ENCODE peak calls at places on chromosome 4, in ten cellular contexts. S is A549, N is stomach, L is heart left ventricle, R is lower leg skin, M is ovary, I is GM12878, P is transverse colon, F is breast epithelium, A is endothelial cell of umbilical vein. B is an unnamed sample.

GRCh38 chr4:158741622-158742021 is 18.4 kb upstream of the PPID start:
- DNase-seq in S (no peak), N (no peak), L (no peak), R (no peak), M (no peak), I (no peak), P (no peak), F (no peak), A (no peak), B (no peak)

GRCh38 chr4:32106767-32107166 is 1386.6 kb downstream of the PCDH7 start:
- DNase-seq in S (peak), N (no peak), L (no peak), R (no peak), M (no peak), I (no peak), P (no peak), F (no peak), A (no peak), B (no peak)

GRCh38 chr4:6480532-6481088 is 8.2 kb upstream of the PPP2R2C start:
- DNase-seq in S (no peak), N (no peak), L (no peak), R (no peak), M (no peak), I (no peak), P (no peak), F (no peak), A (no peak), B (no peak)

GRCh38 chr4:84279678-84280077 is 219.4 kb downstream of the NKX6-1 start:
- DNase-seq in S (no peak), N (no peak), L (no peak), R (no peak), M (no peak), I (no peak), P (no peak), F (no peak), A (no peak), B (no peak)

GRCh38 chr4:163161536-163162205 is 5.0 kb downstream of the NAF1 start:
- DNase-seq in S (no peak), N (no peak), L (no peak), R (no peak), M (no peak), I (no peak), P (no peak), F (no peak), A (peak), B (no peak)

GRCh38 chr4:29142708-29143107 is 1577.5 kb upstream of the PCDH7 start:
- DNase-seq in S (no peak), N (no peak), L (no peak), R (no peak), M (no peak), I (no peak), P (no peak), F (no peak), A (no peak), B (no peak)

GRCh38 chr4:6460876-6461275 is 11.5 kb downstream of the PPP2R2C start:
- DNase-seq in S (no peak), N (peak), L (no peak), R (no peak), M (no peak), I (no peak), P (no peak), F (peak), A (no peak), B (no peak)

GRCh38 chr4:174521800-174522182 is 497 bp downstream of the HPGD start:
- DNase-seq in S (no peak), N (peak), L (no peak), R (peak), M (no peak), I (no peak), P (peak), F (no peak), A (no peak), B (no peak)

GRCh38 chr4:5033266-5033945 is 14.1 kb upstream of the CYTL1 start:
- DNase-seq in S (no peak), N (no peak), L (peak), R (no peak), M (no peak), I (no peak), P (no peak), F (no peak), A (peak), B (peak)

GRCh38 chr4:185194924-185195632 is 8.7 kb downstream of the CFAP97 start:
- DNase-seq in S (no peak), N (no peak), L (no peak), R (no peak), M (no peak), I (no peak), P (no peak), F (no peak), A (no peak), B (no peak)

GRCh38 chr4:8674311-8674885 is 81.8 kb downstream of the CPZ start:
- DNase-seq in S (no peak), N (no peak), L (no peak), R (no peak), M (no peak), I (no peak), P (no peak), F (no peak), A (no peak), B (no peak)

GRCh38 chr4:173752610-173753009 is 222.6 kb upstream of the HAND2 start:
- DNase-seq in S (no peak), N (no peak), L (no peak), R (no peak), M (no peak), I (no peak), P (peak), F (no peak), A (peak), B (no peak)

GRCh38 chr4:98359646-98360045 is 98.5 kb downstream of the RAP1GDS1 start:
- DNase-seq in S (no peak), N (no peak), L (no peak), R (no peak), M (no peak), I (no peak), P (no peak), F (no peak), A (no peak), B (no peak)

GRCh38 chr4:118981171-118981838 is 92.7 kb downstream of the SYNPO2 start:
- DNase-seq in S (no peak), N (no peak), L (no peak), R (no peak), M (no peak), I (no peak), P (no peak), F (no peak), A (no peak), B (no peak)

GRCh38 chr4:128287159-128287870 is at the start of gene PGRMC2:
- DNase-seq in S (peak), N (no peak), L (peak), R (peak), M (no peak), I (no peak), P (peak), F (peak), A (no peak), B (peak)

GRCh38 chr4:140222175-140222574 is 68.2 kb upstream of the MAML3 start:
- DNase-seq in S (no peak), N (no peak), L (no peak), R (no peak), M (no peak), I (no peak), P (no peak), F (no peak), A (peak), B (no peak)

GRCh38 chr4:173167793-173168395 is 717 bp upstream of the GALNT7 start:
- DNase-seq in S (peak), N (peak), L (peak), R (no peak), M (no peak), I (no peak), P (peak), F (no peak), A (peak), B (no peak)

GRCh38 chr4:65893957-65894755 is 223.9 kb upstream of the EPHA5 start:
- DNase-seq in S (no peak), N (no peak), L (no peak), R (no peak), M (no peak), I (no peak), P (no peak), F (no peak), A (no peak), B (no peak)

GRCh38 chr4:55633903-55634302 is 2.2 kb downstream of the NMU start:
- DNase-seq in S (no peak), N (no peak), L (no peak), R (no peak), M (no peak), I (no peak), P (no peak), F (no peak), A (no peak), B (no peak)

GRCh38 chr4:74449571-74450297 is 4.8 kb downstream of the AREG start:
- DNase-seq in S (no peak), N (no peak), L (no peak), R (no peak), M (no peak), I (no peak), P (no peak), F (no peak), A (no peak), B (no peak)

GRCh38 chr4:74453037-74453635 is 8.2 kb downstream of the AREG start:
- DNase-seq in S (no peak), N (no peak), L (no peak), R (no peak), M (no peak), I (no peak), P (no peak), F (no peak), A (no peak), B (no peak)

GRCh38 chr4:74451214-74451661 is 6.3 kb downstream of the AREG start:
- DNase-seq in S (peak), N (no peak), L (no peak), R (no peak), M (no peak), I (no peak), P (no peak), F (no peak), A (peak), B (no peak)

GRCh38 chr4:74447636-74448233 is 2.8 kb downstream of the AREG start:
- DNase-seq in S (no peak), N (no peak), L (no peak), R (no peak), M (no peak), I (no peak), P (no peak), F (no peak), A (no peak), B (no peak)

GRCh38 chr4:74450298-74450683 is 5.4 kb downstream of the AREG start:
- DNase-seq in S (no peak), N (no peak), L (no peak), R (no peak), M (no peak), I (no peak), P (no peak), F (no peak), A (no peak), B (no peak)
- H3K4me3 ChIP-seq in S (peak), N (no peak), L (no peak), R (no peak), M (no peak), I (no peak), P (no peak), F (no peak), A (no peak), B (no peak)

GRCh38 chr4:183507928-183508327 is 3.1 kb downstream of the ING2 start:
- DNase-seq in S (no peak), N (no peak), L (no peak), R (no peak), M (no peak), I (no peak), P (no peak), F (no peak), A (no peak), B (no peak)

GRCh38 chr4:183504064-183504929 is 561 bp upstream of the ING2 start:
- DNase-seq in S (peak), N (peak), L (peak), R (peak), M (peak), I (peak), P (peak), F (peak), A (peak), B (peak)

GRCh38 chr4:183504930-183505555 is at the start of gene ING2:
- DNase-seq in S (peak), N (no peak), L (no peak), R (peak), M (peak), I (no peak), P (no peak), F (no peak), A (peak), B (no peak)

GRCh38 chr4:183506389-183506735 is 1.5 kb downstream of the ING2 start:
- DNase-seq in S (no peak), N (no peak), L (no peak), R (no peak), M (no peak), I (no peak), P (no peak), F (no peak), A (no peak), B (no peak)

GRCh38 chr4:183505556-183506388 is 914 bp downstream of the ING2 start:
- DNase-seq in S (peak), N (peak), L (peak), R (peak), M (peak), I (peak), P (peak), F (peak), A (peak), B (peak)
- TF ChIP-seq POLR2A in S (peak), N (no peak), L (no peak), R (no peak), M (peak), I (peak), P (peak), F (peak), A (peak), B (peak)

GRCh38 chr4:176236909-176237308 is 32.1 kb downstream of the ASB5 start:
- DNase-seq in S (no peak), N (no peak), L (no peak), R (no peak), M (no peak), I (no peak), P (no peak), F (no peak), A (peak), B (no peak)
- H3K4me3 ChIP-seq in S (no peak), N (no peak), L (no peak), R (no peak), M (no peak), I (no peak), P (no peak), F (no peak), A (no peak), B (no peak)

DNA sequence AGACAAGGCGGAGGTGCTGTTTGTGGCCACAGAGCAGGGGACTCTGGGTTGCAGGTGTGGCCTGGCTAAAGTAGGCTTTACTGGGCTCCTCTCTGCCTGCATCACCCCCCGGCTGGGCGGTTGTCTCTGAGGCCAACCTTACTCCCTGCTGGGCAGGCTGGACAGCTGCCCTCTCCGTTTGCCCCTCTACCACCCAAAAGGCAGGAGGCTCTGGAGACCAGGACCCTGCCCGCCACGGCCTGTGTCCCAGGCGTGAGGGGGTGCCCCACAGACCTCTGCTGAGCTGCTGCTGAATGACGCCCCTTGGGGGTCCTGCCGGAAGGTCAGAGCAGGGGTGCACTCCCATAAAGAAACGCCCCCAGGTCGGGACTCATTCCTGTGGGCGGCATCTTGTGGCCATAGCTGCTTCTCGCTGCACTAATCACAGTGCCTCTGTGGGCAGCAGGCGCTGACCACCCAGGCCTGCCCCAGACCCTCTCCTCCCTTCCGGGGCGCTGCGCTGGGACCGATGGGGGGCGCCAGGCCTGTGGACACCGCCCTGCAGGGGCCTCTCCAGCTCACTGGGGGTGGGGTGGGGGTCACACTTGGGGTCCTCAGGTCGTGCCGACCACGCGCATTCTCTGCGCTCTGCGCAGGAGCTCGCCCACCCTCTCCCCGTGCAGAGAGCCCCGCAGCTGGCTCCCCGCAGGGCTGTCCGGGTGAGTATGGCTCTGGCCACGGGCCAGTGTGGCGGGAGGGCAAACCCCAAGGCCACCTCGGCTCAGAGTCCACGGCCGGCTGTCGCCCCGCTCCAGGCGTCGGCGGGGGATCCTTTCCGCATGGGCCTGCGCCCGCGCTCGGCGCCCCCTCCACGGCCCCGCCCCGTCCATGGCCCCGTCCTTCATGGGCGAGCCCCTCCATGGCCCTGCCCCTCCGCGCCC is 920 bp downstream of the HTT-AS start:
- DNase-seq in S (no peak), N (no peak), L (peak), R (no peak), M (no peak), I (no peak), P (no peak), F (no peak), A (no peak), B (no peak)
- TF ChIP-seq POLR2A in S (peak), N (no peak), L (no peak), R (no peak), M (no peak), I (peak), P (peak), F (peak), A (no peak), B (no peak)

GRCh38 chr4:13910556-13910955 is 283.0 kb upstream of the BOD1L1 start:
- DNase-seq in S (no peak), N (no peak), L (no peak), R (no peak), M (no peak), I (no peak), P (no peak), F (no peak), A (no peak), B (no peak)

GRCh38 chr4:13906727-13907126 is 279.2 kb upstream of the BOD1L1 start:
- DNase-seq in S (no peak), N (no peak), L (no peak), R (no peak), M (no peak), I (no peak), P (no peak), F (no peak), A (no peak), B (no peak)

GRCh38 chr4:13905543-13905942 is 278.0 kb upstream of the BOD1L1 start:
- DNase-seq in S (no peak), N (no peak), L (no peak), R (no peak), M (no peak), I (no peak), P (no peak), F (no peak), A (no peak), B (no peak)

GRCh38 chr4:13908455-13908854 is 280.9 kb upstream of the BOD1L1 start:
- DNase-seq in S (no peak), N (no peak), L (no peak), R (no peak), M (no peak), I (no peak), P (no peak), F (no peak), A (no peak), B (no peak)

DNA sequence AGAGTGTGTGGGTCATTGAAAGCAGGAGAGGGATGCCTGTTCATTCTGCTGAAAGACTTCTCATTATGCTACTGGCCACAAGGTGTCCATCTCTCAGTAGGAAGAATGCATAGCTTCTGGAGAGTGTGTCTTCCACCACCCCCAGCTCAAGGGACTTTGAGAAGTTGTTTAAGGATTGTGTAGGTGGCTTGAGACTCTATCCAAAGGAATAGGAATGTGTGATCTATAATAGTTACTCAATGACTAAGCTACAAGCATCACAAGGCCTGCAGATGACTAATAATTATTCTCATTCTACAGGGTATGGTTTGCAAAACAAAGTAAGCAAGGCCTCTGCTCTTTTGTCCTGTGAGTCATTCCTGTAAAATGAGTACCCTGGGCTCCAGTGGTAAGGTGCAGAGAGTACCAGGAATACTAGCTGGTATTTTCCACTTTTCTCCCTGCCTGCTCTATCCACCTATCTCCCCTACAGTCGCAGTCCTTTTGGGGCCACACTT is 279.8 kb upstream of the BOD1L1 start:
- DNase-seq in S (peak), N (no peak), L (no peak), R (no peak), M (no peak), I (no peak), P (no peak), F (no peak), A (peak), B (no peak)
- H3K4me3 ChIP-seq in S (no peak), N (no peak), L (no peak), R (no peak), M (no peak), I (no peak), P (no peak), F (no peak), A (no peak), B (no peak)

GRCh38 chr4:675036-675804 is 878 bp downstream of the MYL5 start:
- DNase-seq in S (no peak), N (no peak), L (peak), R (no peak), M (peak), I (no peak), P (peak), F (no peak), A (no peak), B (no peak)

GRCh38 chr4:677431-678293 is 3.3 kb downstream of the MYL5 start:
- DNase-seq in S (no peak), N (peak), L (no peak), R (no peak), M (no peak), I (no peak), P (peak), F (no peak), A (no peak), B (no peak)

GRCh38 chr4:676871-677235 is 2.5 kb downstream of the MYL5 start:
- DNase-seq in S (no peak), N (no peak), L (no peak), R (no peak), M (no peak), I (no peak), P (peak), F (no peak), A (no peak), B (no peak)

GRCh38 chr4:674172-675035 is at the start of the genes ATP5ME and MYL5:
- DNase-seq in S (peak), N (peak), L (peak), R (peak), M (peak), I (peak), P (peak), F (peak), A (peak), B (peak)

GRCh38 chr4:675980-676870 is 1.9 kb downstream of the MYL5 start:
- DNase-seq in S (no peak), N (no peak), L (no peak), R (no peak), M (no peak), I (no peak), P (peak), F (no peak), A (no peak), B (no peak)
- TF ChIP-seq POLR2A in S (no peak), N (no peak), L (no peak), R (no peak), M (no peak), I (no peak), P (no peak), F (no peak), A (no peak), B (no peak)

DNA sequence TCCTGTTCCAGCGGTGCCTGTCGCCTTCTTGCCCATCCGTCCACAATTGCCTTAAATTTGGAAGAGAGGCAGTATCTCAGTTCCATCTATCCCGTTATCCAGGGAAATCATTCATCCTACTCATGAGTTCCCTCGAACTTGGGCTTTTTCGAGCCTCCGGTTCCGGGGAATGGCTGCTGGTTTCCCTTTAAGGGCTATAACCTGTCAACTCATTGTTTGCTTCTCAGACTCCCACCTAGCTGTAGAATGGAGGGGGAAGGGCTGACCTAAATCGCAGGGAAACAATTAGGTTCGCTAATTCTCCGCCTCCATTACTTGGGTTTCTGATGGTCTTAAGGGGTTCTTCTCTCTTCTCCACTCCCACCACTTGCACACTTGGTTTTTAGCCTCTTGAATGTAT is 1.2 kb downstream of the UCHL1 start:
- DNase-seq in S (no peak), N (no peak), L (no peak), R (no peak), M (no peak), I (no peak), P (no peak), F (no peak), A (peak), B (no peak)
- H3K4me3 ChIP-seq in S (peak), N (peak), L (peak), R (no peak), M (peak), I (peak), P (no peak), F (peak), A (peak), B (peak)

GRCh38 chr4:176883681-176884418 is 91.1 kb upstream of the VEGFC start:
- DNase-seq in S (peak), N (no peak), L (no peak), R (no peak), M (no peak), I (no peak), P (no peak), F (no peak), A (peak), B (no peak)
- TF ChIP-seq POLR2A in S (no peak), N (no peak), L (no peak), R (no peak), M (no peak), I (no peak), P (no peak), F (no peak), A (no peak), B (no peak)

GRCh38 chr4:17636341-17636695 is 21.9 kb downstream of the MED28 start:
- DNase-seq in S (no peak), N (no peak), L (no peak), R (no peak), M (no peak), I (no peak), P (no peak), F (no peak), A (no peak), B (no peak)
- H3K4me3 ChIP-seq in S (no peak), N (no peak), L (no peak), R (no peak), M (no peak), I (no peak), P (no peak), F (no peak), A (no peak), B (no peak)

B was measured in uterus.